ENCODE peak calls at places on chromosomes 12 and 14, in nine cellular contexts. X is neural crest cell; V is stimulated activated CD4-positive, alpha-beta T cell treated with anti-CD3 and anti-CD28 coated beads, Interleukin-15, amount 100 ng/mL, for 1 hour; B is T follicular helper cell; C is occipital lobe; Z is HAP-1; E is gastrocnemius medialis; Q is WERI-Rb-1; S is coronary artery. H is an unnamed sample.

GRCh38 chr14:93941293-93941910 is 14.3 kb downstream of the FAM181A start:
- DNase-seq in S (no peak), V (no peak), Q (no peak), Z (no peak), X (no peak), B (no peak), E (no peak), C (no peak), H (no peak)

GRCh38 chr12:27336254-27336653 is 3.6 kb downstream of the BMAL2 start:
- DNase-seq in V (no peak), Z (no peak), Q (no peak), X (no peak), S (no peak), E (no peak), B (no peak), C (no peak), H (no peak)

GRCh38 chr14:55086939-55087338 is 35.5 kb downstream of the MAPK1IP1L start:
- DNase-seq in Z (no peak), C (no peak), X (no peak), V (no peak), E (no peak), Q (no peak), B (no peak), S (no peak), H (peak; percentile 18)

GRCh38 chr14:85415015-85415712 is 114.8 kb upstream of the FLRT2 start:
- DNase-seq in S (no peak), C (no peak), B (no peak), Z (no peak), V (no peak), Q (no peak), E (peak; percentile 19), X (no peak), H (no peak)

GRCh38 chr14:70069186-70069585 is 119.6 kb downstream of the SLC8A3 start:
- DNase-seq in X (no peak), C (no peak), Q (no peak), Z (no peak), E (peak; percentile 61), B (no peak), S (no peak), V (no peak), H (no peak)

GRCh38 chr12:81329088-81329487 is 251.2 kb downstream of the ACSS3 start:
- DNase-seq in E (no peak), C (no peak), S (no peak), X (no peak), V (no peak), Q (peak; percentile 26), B (no peak), Z (peak; percentile 46), H (no peak)

GRCh38 chr12:75774309-75775052 is 257.1 kb downstream of the PHLDA1 start:
- DNase-seq in V (no peak), X (no peak), Z (peak; percentile 12), E (no peak), C (no peak), B (no peak), Q (no peak), S (no peak), H (no peak)

GRCh38 chr12:128613821-128614220 is 209.9 kb downstream of the SLC15A4 start:
- DNase-seq in V (no peak), C (no peak), E (no peak), S (no peak), Z (no peak), Q (peak; percentile 83), B (no peak), X (no peak), H (no peak)

GRCh38 chr14:83583201-83583600 is 1946.7 kb upstream of the FLRT2 start:
- DNase-seq in V (no peak), S (no peak), Z (no peak), E (no peak), X (no peak), C (no peak), B (no peak), Q (no peak), H (no peak)

GRCh38 chr12:111887916-111888745 is 46.1 kb downstream of the MAPKAPK5 start:
- DNase-seq in S (no peak), V (no peak), Q (no peak), C (no peak), Z (no peak), B (no peak), X (no peak), E (no peak), H (no peak)

GRCh38 chr12:71865166-71865713 is 25.7 kb downstream of the TBC1D15 start:
- DNase-seq in V (no peak), Q (no peak), Z (no peak), B (no peak), S (no peak), X (no peak), E (no peak), C (no peak), H (no peak)

GRCh38 chr12:124480469-124481256 is 86.7 kb downstream of the NCOR2 start:
- DNase-seq in Z (no peak), X (no peak), S (no peak), V (no peak), C (no peak), B (no peak), E (no peak), Q (peak; percentile 97), H (no peak)

GRCh38 chr12:128791395-128792322 is 32.1 kb downstream of the SLC15A4 start:
- DNase-seq in X (no peak), Q (no peak), V (no peak), E (no peak), C (peak; percentile 14), B (no peak), S (no peak), Z (no peak), H (no peak)

GRCh38 chr14:90545966-90546751 is 149.3 kb downstream of the CALM1 start:
- DNase-seq in Z (no peak), S (peak; percentile 83), X (no peak), E (peak; percentile 76), B (no peak), C (peak; percentile 69), V (no peak), Q (peak; percentile 70), H (no peak)

GRCh38 chr14:74408870-74409269 is 17.1 kb downstream of the SYNDIG1L start:
- DNase-seq in Q (no peak), X (no peak), S (no peak), C (no peak), V (no peak), B (no peak), Z (no peak), E (no peak), H (no peak)

GRCh38 chr12:111775205-111776193 is 8.8 kb downstream of the ALDH2 start:
- DNase-seq in S (peak; percentile 86), Z (peak; percentile 64), V (no peak), E (peak; percentile 78), C (no peak), Q (no peak), X (no peak), B (no peak), H (peak; percentile 39)

GRCh38 chr12:51986834-51987233 is 19.9 kb upstream of the TAMALIN start:
- DNase-seq in Q (no peak), B (no peak), Z (no peak), E (no peak), X (no peak), C (no peak), S (no peak), V (no peak), H (no peak)

GRCh38 chr12:48175613-48176416 is 7.6 kb upstream of the CCDC184 start:
- DNase-seq in B (no peak), E (no peak), V (no peak), Q (no peak), Z (no peak), S (no peak), X (no peak), C (no peak), H (no peak)

GRCh38 chr14:100400115-100400514 is 77.0 kb downstream of the SLC25A47 start:
- DNase-seq in V (no peak), B (no peak), S (no peak), Q (no peak), C (no peak), X (no peak), E (no peak), Z (no peak), H (no peak)

GRCh38 chr12:46131729-46132128 is 137.1 kb downstream of the SLC38A1 start:
- DNase-seq in Q (no peak), X (no peak), E (no peak), S (no peak), V (no peak), C (no peak), B (no peak), Z (no peak), H (no peak)

GRCh38 chr12:1989111-1989510 is 15.1 kb downstream of the DCP1B start:
- DNase-seq in Z (no peak), B (no peak), X (no peak), Q (no peak), E (no peak), S (no peak), V (no peak), C (no peak), H (no peak)

GRCh38 chr12:55679691-55680090 is 28.0 kb downstream of the ITGA7 start:
- DNase-seq in Z (no peak), E (peak; percentile 15), S (no peak), C (no peak), X (no peak), Q (no peak), B (no peak), V (no peak), H (no peak)

GRCh38 chr12:96445743-96446655 is 43.4 kb upstream of the CFAP54 start:
- DNase-seq in E (no peak), C (no peak), X (no peak), B (peak; percentile 52), Z (no peak), V (peak; percentile 27), S (no peak), Q (no peak), H (no peak)

GRCh38 chr12:101761347-101761746 is 22.1 kb upstream of the SYCP3 start:
- DNase-seq in C (no peak), X (no peak), E (no peak), Q (no peak), S (no peak), Z (no peak), V (no peak), B (no peak), H (no peak)

GRCh38 chr14:57747036-57747435 is 118.9 kb downstream of the SLC35F4 start:
- DNase-seq in B (no peak), Z (no peak), Q (no peak), V (no peak), C (no peak), S (no peak), X (no peak), E (no peak), H (no peak)

GRCh38 chr14:82806426-82806825 is 1272.8 kb upstream of the SEL1L start:
- DNase-seq in V (no peak), Q (no peak), Z (peak; percentile 53), C (no peak), S (no peak), X (no peak), E (no peak), B (no peak), H (no peak)

GRCh38 chr14:90733139-90733808 is 83.0 kb downstream of the TTC7B start:
- DNase-seq in C (no peak), X (no peak), B (no peak), E (peak; percentile 79), V (no peak), Q (peak; percentile 49), Z (peak; percentile 53), S (no peak), H (no peak)

GRCh38 chr14:66483322-66483721 is 2.8 kb upstream of the CCDC196 start:
- DNase-seq in C (no peak), Q (no peak), S (no peak), X (no peak), Z (no peak), V (no peak), E (peak; percentile 27), B (no peak), H (no peak)

GRCh38 chr12:69873429-69873828 is 48.4 kb downstream of the MYRFL start:
- DNase-seq in Q (no peak), V (no peak), E (no peak), C (no peak), X (no peak), B (no peak), S (no peak), Z (no peak), H (no peak)

GRCh38 chr14:32339188-32339587 is 10.1 kb downstream of the AKAP6 start:
- DNase-seq in Z (no peak), V (no peak), C (no peak), X (no peak), B (no peak), E (no peak), Q (no peak), S (no peak), H (no peak)

GRCh38 chr12:113348849-113349536 is 9.4 kb upstream of the PLBD2 start:
- DNase-seq in Q (no peak), B (no peak), Z (peak; percentile 69), E (no peak), S (no peak), V (no peak), X (no peak), C (no peak), H (no peak)

H was measured in omental fat pad.